ENCODE peak calls at places on chromosomes 12 and 14, in four cellular contexts. B, G, U and L are unnamed samples.

GRCh38 chr14:72653026-72653425 is 240.9 kb downstream of the DPF3 start:
- DNase-seq in B (no peak), G (no peak), U (no peak), L (no peak)

GRCh38 chr12:53816360-53817020 is 64.7 kb upstream of the CISTR start:
- DNase-seq in B (no peak), G (no peak), U (no peak), L (no peak)

GRCh38 chr12:19093218-19093617 is 36.3 kb upstream of the PLEKHA5 start:
- DNase-seq in B (no peak), G (no peak), U (no peak), L (no peak)

GRCh38 chr14:103537175-103537990 is 8.4 kb downstream of the TRMT61A start:
- DNase-seq in B (no peak), G (no peak), U (no peak), L (no peak)

GRCh38 chr14:22218729-22219128 is 370.3 kb downstream of the DAD1 start:
- DNase-seq in B (no peak), G (no peak), U (no peak), L (no peak)

GRCh38 chr12:104280703-104281458 is 22.7 kb upstream of the EID3 start:
- DNase-seq in B (no peak), G (peak; percentile 43), U (no peak), L (peak; percentile 67)

GRCh38 chr14:95309261-95310051 is 10.3 kb downstream of the CLMN start:
- DNase-seq in B (no peak), G (no peak), U (no peak), L (no peak)

GRCh38 chr12:117889098-117889497 is 79.7 kb downstream of the KSR2 start:
- DNase-seq in B (peak; percentile 43), G (no peak), U (no peak), L (no peak)

GRCh38 chr14:49552630-49553029 is 33.5 kb downstream of the RPS29 start:
- DNase-seq in B (no peak), G (no peak), U (no peak), L (no peak)

GRCh38 chr12:30045171-30045570 is 261.4 kb upstream of the TMTC1 start:
- DNase-seq in B (no peak), G (no peak), U (no peak), L (no peak)

GRCh38 chr12:3262466-3262865 is 185.3 kb downstream of the TSPAN9 start:
- DNase-seq in B (no peak), G (no peak), U (no peak), L (no peak)

GRCh38 chr12:54197037-54197909 is 8.5 kb upstream of the SMUG1 start:
- DNase-seq in B (no peak), G (no peak), U (no peak), L (no peak)

GRCh38 chr14:90758959-90759358 is 57.3 kb downstream of the TTC7B start:
- DNase-seq in B (no peak), G (no peak), U (no peak), L (no peak)

GRCh38 chr14:76432967-76433752 is 57.2 kb downstream of the ESRRB start:
- DNase-seq in B (no peak), G (no peak), U (no peak), L (no peak)

GRCh38 chr14:75334191-75335051 is 55.8 kb downstream of the FOS start:
- DNase-seq in B (peak; percentile 28), G (no peak), U (no peak), L (no peak)

GRCh38 chr12:115223322-115223721 is 539.3 kb upstream of the TBX3 start:
- DNase-seq in B (no peak), G (peak; percentile 14), U (no peak), L (no peak)

GRCh38 chr12:96368687-96369086 is 31.6 kb downstream of the CDK17 start:
- DNase-seq in B (no peak), G (no peak), U (no peak), L (no peak)

GRCh38 chr12:96366255-96366654 is 34.0 kb downstream of the CDK17 start:
- DNase-seq in B (no peak), G (no peak), U (no peak), L (no peak)

GRCh38 chr12:96365604-96366230 is 34.5 kb downstream of the CDK17 start:
- DNase-seq in B (no peak), G (no peak), U (no peak), L (no peak)

GRCh38 chr12:96371138-96371786 is 29.0 kb downstream of the CDK17 start:
- DNase-seq in B (no peak), G (no peak), U (no peak), L (no peak)

GRCh38 chr12:96368233-96368632 is 32.0 kb downstream of the CDK17 start:
- DNase-seq in B (no peak), G (no peak), U (no peak), L (no peak)
- TF ChIP-seq PBX3 in B (no peak), G (no peak), U (no peak), L (no peak)

GRCh38 chr12:42421844-42422779 is 96.1 kb downstream of the PPHLN1 start:
- DNase-seq in B (peak; percentile 7), G (no peak), U (peak; percentile 37), L (no peak)
- TF ChIP-seq CHD2 in B (no peak), G (no peak), U (no peak), L (no peak)

DNA sequence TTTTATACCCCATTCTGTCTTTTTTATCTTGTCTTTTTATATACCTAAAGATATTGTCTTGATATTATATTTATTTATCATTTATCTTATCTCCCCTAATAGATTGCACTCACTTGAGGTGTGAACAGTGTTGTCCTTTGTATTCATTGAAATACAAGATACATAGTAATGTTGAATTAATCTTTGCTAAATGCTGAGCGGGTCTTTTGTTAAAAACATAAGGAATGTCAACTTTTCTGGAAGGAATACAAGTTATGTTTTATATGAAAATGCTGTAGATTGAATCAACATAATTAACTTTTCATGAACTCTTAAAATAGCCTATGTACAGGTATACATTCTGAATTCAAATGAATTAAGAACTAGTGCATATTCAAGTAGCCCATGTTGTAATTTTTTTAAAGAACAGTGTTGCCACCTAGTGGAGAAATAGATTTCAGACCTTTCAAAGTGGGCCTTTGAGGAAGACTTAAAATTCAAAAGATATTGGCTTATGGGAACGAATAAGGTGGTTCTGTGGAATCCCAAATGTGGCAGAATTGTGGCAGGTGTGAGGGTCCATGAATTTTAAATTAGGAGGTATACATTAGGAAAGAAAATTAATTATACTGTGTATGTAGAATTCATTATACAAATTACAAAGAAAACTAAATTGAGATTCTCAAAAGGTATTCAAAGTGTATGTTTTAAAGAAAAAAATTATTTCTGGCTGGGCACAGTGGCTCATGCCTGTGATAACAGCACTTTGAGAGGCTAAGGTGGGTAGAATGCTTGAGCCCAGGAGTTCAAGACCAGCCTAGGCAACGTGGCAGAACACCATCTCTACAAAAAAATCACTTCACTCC is 19.1 kb downstream of the BBOF1 start:
- DNase-seq in B (no peak), G (peak; percentile 67), U (peak; percentile 53), L (peak; percentile 66)
- TF ChIP-seq PBX3 in B (no peak), G (no peak), U (no peak), L (no peak)

GRCh38 chr14:51044961-51045360 is 49.9 kb downstream of the TRIM9 start:
- DNase-seq in B (no peak), G (no peak), U (no peak), L (no peak)
- TF ChIP-seq CHD2 in B (no peak), G (no peak), U (no peak), L (no peak)

GRCh38 chr12:64039285-64039871 is 182.7 kb downstream of the KICS2 start:
- DNase-seq in B (no peak), G (no peak), U (no peak), L (no peak)

GRCh38 chr12:64044171-64044570 is 177.9 kb downstream of the KICS2 start:
- DNase-seq in B (no peak), G (no peak), U (no peak), L (no peak)

GRCh38 chr12:64042901-64043300 is 179.2 kb downstream of the KICS2 start:
- DNase-seq in B (no peak), G (no peak), U (no peak), L (no peak)
- TF ChIP-seq PBX3 in B (no peak), G (no peak), U (no peak), L (no peak)

DNA sequence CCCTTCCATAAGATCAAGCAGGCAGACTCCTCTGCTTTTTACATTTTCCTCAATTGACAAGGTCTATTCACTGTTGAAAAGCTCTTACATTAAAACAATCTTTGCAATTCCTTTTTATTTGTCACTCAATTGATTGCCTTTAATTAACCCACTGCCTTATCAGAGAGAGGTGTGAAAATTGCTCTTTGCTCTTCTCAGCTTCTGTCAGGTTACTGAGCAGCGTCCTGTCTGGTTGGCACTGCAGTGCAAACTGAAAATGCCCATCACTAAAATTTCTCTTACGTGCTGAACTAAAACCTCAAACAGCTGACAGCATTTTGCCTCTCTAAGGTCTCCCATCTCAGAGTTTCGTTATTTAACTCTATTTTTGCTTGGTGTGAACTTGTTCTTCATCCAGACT is 504.1 kb upstream of the ATXN7L3B start:
- DNase-seq in B (no peak), G (no peak), U (no peak), L (no peak)
- TF ChIP-seq CHD2 in B (no peak), G (no peak), U (no peak), L (no peak)

GRCh38 chr12:56633465-56634241 is 3.5 kb upstream of the BAZ2A start:
- DNase-seq in B (no peak), G (no peak), U (no peak), L (no peak)

GRCh38 chr12:56630180-56630632 is at the start of gene BAZ2A:
- DNase-seq in B (no peak), G (peak; percentile 64), U (peak; percentile 97), L (peak; percentile 92)

GRCh38 chr12:56632701-56633464 is 2.8 kb upstream of the BAZ2A start:
- DNase-seq in B (no peak), G (no peak), U (peak; percentile 23), L (no peak)

GRCh38 chr12:56634242-56634836 is 4.2 kb upstream of the BAZ2A start:
- DNase-seq in B (no peak), G (peak; percentile 70), U (peak; percentile 45), L (peak; percentile 62)

DNA sequence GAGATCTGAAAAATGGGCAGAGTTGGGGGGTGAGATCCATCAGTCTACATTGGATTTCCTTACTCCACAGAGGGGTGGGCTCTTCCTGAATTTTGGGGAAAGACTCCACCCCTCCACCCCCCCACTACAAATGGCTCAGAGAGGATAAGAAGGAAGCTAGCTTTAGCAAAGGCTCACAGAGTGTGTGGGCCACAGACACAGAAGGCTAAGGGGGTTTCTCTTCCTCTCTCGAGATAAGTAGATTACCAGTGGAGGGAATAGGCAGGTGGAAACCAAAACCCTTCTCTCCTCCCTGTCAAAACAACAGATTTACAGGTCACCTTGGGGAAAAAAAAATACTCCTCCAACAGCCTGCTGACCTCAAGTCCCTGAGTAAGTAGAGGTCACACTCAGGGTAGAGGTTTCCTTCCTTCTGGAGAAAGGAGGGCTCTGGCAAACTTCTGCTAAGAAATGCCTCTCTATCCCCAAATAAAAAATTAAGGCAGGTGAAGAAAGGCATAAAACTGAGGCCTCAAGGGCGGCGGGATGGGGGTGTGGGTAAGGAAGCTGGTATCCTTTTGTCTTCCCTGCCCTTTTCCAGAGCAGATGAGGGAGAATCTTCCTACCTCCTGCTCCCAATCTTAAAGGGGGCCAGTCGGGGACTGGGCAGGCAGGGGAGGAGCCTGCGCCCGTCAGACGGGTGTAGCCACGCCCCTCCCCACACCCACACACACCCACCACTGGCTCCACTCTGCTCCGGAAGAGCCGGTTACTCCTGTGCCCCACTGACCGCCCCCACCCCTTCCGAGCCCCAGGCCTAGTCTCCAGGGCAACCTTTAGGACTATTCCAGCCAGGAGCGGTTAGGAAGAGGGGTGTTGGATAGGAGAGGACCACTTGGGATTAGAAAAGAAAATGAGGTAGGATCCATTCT is 1.9 kb upstream of the BAZ2A start:
- DNase-seq in B (no peak), G (peak; percentile 14), U (peak; percentile 82), L (peak; percentile 34)
- TF ChIP-seq PBX3 in B (no peak), G (no peak), U (no peak), L (no peak)

GRCh38 chr14:96748371-96748770 is 48.8 kb upstream of the VRK1 start:
- DNase-seq in B (no peak), G (no peak), U (no peak), L (no peak)
- TF ChIP-seq CHD2 in B (no peak), G (no peak), U (no peak), L (no peak)